ENCODE peak calls at places on chromosome 18, in five cellular contexts. F, D, C, A and I are unnamed samples.

GRCh38 chr18:21636769-21637168 is 24.7 kb downstream of the SNRPD1 start:
- DNase-seq in F (no peak), D (no peak), C (no peak), A (no peak), I (peak; percentile 29)

GRCh38 chr18:77197073-77197472 is 52.6 kb upstream of the GALR1 start:
- DNase-seq in F (peak; percentile 13), D (no peak), C (no peak), A (no peak), I (no peak)

GRCh38 chr18:9561774-9562173 is 52.6 kb downstream of the PPP4R1 start:
- DNase-seq in F (no peak), D (no peak), C (no peak), A (no peak), I (no peak)

GRCh38 chr18:7090771-7091170 is 26.8 kb downstream of the LAMA1 start:
- DNase-seq in F (no peak), D (no peak), C (no peak), A (no peak), I (no peak)

GRCh38 chr18:42644729-42645131 is 470.8 kb downstream of the RIT2 start:
- DNase-seq in F (no peak), D (no peak), C (no peak), A (no peak), I (no peak)

GRCh38 chr18:26405190-26405781 is 143.1 kb downstream of the KCTD1 start:
- DNase-seq in F (peak; percentile 36), D (no peak), C (no peak), A (peak; percentile 44), I (peak; percentile 48)

GRCh38 chr18:8882632-8883408 is 177.5 kb downstream of the MTCL1 start:
- DNase-seq in F (peak; percentile 95), D (no peak), C (no peak), A (no peak), I (no peak)

GRCh38 chr18:76446746-76447267 is 48.2 kb downstream of the ZNF516 start:
- DNase-seq in F (no peak), D (no peak), C (no peak), A (no peak), I (peak; percentile 33)

GRCh38 chr18:57970356-57971095 is 73.5 kb upstream of the NEDD4L start:
- DNase-seq in F (peak; percentile 34), D (no peak), C (no peak), A (no peak), I (no peak)

GRCh38 chr18:44731160-44731865 is 50.6 kb downstream of the SETBP1 start:
- DNase-seq in F (no peak), D (no peak), C (no peak), A (no peak), I (no peak)

GRCh38 chr18:50686409-50686808 is 126.5 kb downstream of the MAPK4 start:
- DNase-seq in F (no peak), D (no peak), C (no peak), A (no peak), I (no peak)

GRCh38 chr18:74476154-74476553 is 19.0 kb upstream of the DIPK1C start:
- DNase-seq in F (no peak), D (no peak), C (no peak), A (peak; percentile 51), I (peak; percentile 45)

GRCh38 chr18:75157359-75157758 is 51.6 kb downstream of the PTGR3 start:
- DNase-seq in F (no peak), D (no peak), C (no peak), A (no peak), I (no peak)

GRCh38 chr18:31429623-31430022 is 17.9 kb upstream of the DSG3 start:
- DNase-seq in F (no peak), D (no peak), C (no peak), A (no peak), I (no peak)

GRCh38 chr18:5295981-5296705 is 617 bp upstream of the ZBTB14 start:
- DNase-seq in F (peak; percentile 88), D (peak; percentile 95), C (peak; percentile 97), A (peak; percentile 79), I (peak; percentile 96)

GRCh38 chr18:9774150-9774549 is 66.0 kb downstream of the RAB31 start:
- DNase-seq in F (no peak), D (no peak), C (no peak), A (no peak), I (no peak)

GRCh38 chr18:21742323-21742687 is 1.7 kb downstream of the MIB1 start:
- DNase-seq in F (no peak), D (no peak), C (no peak), A (no peak), I (peak; percentile 38)

GRCh38 chr18:48338915-48339314 is 70.3 kb downstream of the ZBTB7C start:
- DNase-seq in F (no peak), D (no peak), C (no peak), A (no peak), I (no peak)

GRCh38 chr18:57624988-57625387 is 3.4 kb upstream of the NARS1 start:
- DNase-seq in F (peak; percentile 15), D (no peak), C (no peak), A (no peak), I (peak; percentile 42)

GRCh38 chr18:10213526-10213925 is 240.9 kb upstream of the APCDD1 start:
- DNase-seq in F (no peak), D (no peak), C (no peak), A (no peak), I (peak; percentile 52)

GRCh38 chr18:42583197-42583776 is 532.2 kb downstream of the RIT2 start:
- DNase-seq in F (no peak), D (no peak), C (no peak), A (no peak), I (no peak)

GRCh38 chr18:3923750-3924149 is 473.8 kb downstream of the TGIF1 start:
- DNase-seq in F (no peak), D (no peak), C (no peak), A (no peak), I (peak; percentile 40)

DNA sequence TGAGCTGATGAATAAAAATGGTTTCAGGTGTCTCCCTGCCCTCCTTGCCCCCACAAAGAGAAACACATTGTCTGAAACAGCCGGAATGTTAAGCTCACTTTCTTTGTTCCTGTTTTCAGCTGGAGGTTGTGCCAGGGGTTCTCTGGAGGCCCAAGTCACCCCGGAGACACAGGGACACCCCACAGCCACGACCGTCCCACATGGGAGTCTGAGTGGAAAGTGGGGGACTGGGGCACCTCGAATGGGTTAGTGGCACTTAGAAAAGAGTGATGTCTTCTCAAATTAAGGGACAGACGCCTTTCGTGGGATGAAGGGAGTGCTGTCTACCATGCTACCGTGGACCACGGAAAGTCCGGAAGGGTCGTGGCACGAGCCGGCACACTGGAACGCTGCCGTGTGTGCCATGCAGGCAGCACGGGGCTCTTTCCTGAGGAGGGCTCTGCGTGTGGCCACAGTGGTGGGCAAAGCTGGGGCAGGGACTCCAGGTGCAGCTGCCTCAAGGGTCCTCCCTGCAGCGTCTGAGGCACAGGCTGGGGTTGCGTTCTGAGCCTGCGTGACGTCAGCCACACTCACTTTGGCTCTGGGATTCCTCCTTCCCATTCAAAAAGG is 39.4 kb upstream of the CTDP1 start:
- DNase-seq in F (no peak), D (no peak), C (no peak), A (no peak), I (no peak)
- H3K4me3 ChIP-seq in F (no peak overlapping the region), D (no peak overlapping the region), C (no peak overlapping the region), A (no peak overlapping the region), I (no peak overlapping the region)

GRCh38 chr18:11830585-11830984 is 20.6 kb upstream of the CHMP1B start:
- DNase-seq in F (no peak), D (no peak), C (no peak), A (no peak), I (no peak)
- H3K4me3 ChIP-seq in F (no peak overlapping the region), D (no peak overlapping the region), C (no peak overlapping the region), A (no peak overlapping the region), I (no peak overlapping the region)

GRCh38 chr18:13291299-13291698 is 72.7 kb downstream of the LDLRAD4 start:
- DNase-seq in F (no peak), D (no peak), C (no peak), A (no peak), I (no peak)
- H3K4me3 ChIP-seq in F (no peak overlapping the region), D (no peak overlapping the region), C (no peak overlapping the region), A (no peak overlapping the region), I (no peak overlapping the region)

DNA sequence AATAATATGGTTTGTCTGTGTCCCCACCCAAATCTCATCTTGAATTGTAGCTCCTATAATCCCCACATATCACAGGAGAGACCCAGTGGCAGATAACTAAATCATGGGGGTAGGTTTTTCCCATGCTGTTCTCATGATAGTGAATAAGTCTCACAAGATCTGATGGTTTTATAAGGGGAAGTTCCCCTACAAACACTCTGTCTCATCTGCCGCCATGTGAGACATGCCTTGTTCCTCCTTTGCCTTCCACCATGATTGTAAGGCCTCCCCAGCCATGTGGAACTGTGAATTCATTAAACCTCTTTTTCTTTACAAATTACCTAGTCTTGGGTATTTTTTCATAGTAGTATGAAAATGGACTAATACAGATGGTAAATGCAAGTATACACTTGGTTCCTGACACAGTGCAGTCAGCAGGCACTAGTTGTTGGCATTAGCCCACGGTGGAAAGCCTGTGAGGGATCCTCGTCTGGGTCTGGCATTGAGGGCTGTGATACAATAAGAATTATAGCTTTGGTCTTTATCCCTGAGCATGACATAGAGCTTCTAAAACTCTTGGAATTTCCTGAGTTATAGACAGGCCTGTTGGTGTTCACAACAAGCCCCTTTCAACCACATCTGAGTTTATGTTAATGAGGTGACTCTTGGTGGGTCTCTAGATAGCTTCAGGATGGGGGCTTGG is 135.9 kb downstream of the CABLES1 start:
- DNase-seq in F (no peak), D (no peak), C (no peak), A (no peak), I (peak; percentile 8)
- H3K4me3 ChIP-seq in F (no peak overlapping the region), D (no peak overlapping the region), C (no peak overlapping the region), A (no peak overlapping the region), I (no peak overlapping the region)

GRCh38 chr18:54585743-54586142 is 5.3 kb upstream of the DYNAP start:
- DNase-seq in F (no peak), D (no peak), C (no peak), A (no peak), I (no peak)

GRCh38 chr18:54580202-54580729 is 10.8 kb upstream of the DYNAP start:
- DNase-seq in F (no peak), D (no peak), C (no peak), A (no peak), I (no peak)

DNA sequence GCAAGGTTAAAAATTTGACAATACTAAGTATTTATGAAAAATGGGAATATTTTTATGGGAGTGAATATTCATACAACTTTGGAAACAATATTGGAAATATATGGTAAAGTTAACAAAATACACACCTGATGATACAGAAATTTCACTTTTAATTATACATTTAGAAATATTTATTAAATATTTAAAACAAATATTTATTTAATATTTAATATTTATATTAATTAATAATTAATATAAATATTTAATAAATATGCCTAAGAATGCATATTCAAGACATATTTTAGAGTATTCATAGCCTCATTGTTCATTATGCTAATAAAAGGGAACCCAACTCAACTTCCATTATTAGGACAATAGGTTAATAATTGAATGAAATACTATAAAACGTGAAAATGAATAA is 7.0 kb upstream of the DYNAP start:
- DNase-seq in F (no peak), D (no peak), C (no peak), A (no peak), I (no peak)
- H3K4me3 ChIP-seq in F (no peak overlapping the region), D (no peak overlapping the region), C (no peak overlapping the region), A (no peak overlapping the region), I (no peak overlapping the region)